ENCODE peak calls at places on chromosomes 13 and 19, in seven cellular contexts. H, V, Y, W, K, M and R are unnamed samples.

GRCh38 chr19:38028913-38029565 is 122.0 kb downstream of the SIPA1L3 start:
- DNase-seq in H (no peak), V (no peak), Y (no peak), W (peak; percentile 34), K (no peak), M (no peak), R (peak; percentile 20)

GRCh38 chr13:29923554-29924481 is 73.4 kb upstream of the UBL3 start:
- DNase-seq in H (no peak), V (peak; percentile 97), Y (no peak), W (peak; percentile 99), K (peak; percentile 95), M (peak; percentile 76), R (peak; percentile 95)

GRCh38 chr13:109110159-109110558 is 480.7 kb downstream of the MYO16 start:
- DNase-seq in H (no peak), V (no peak), Y (no peak), W (no peak), K (no peak), M (no peak), R (no peak)

GRCh38 chr19:46717716-46718143 is 816 bp upstream of the PRKD2 start:
- DNase-seq in H (peak; percentile 25), V (no peak), Y (no peak), W (no peak), K (peak; percentile 33), M (no peak), R (no peak)

GRCh38 chr19:6692027-6692426 is 22.1 kb upstream of the TNFSF14 start:
- DNase-seq in H (no peak), V (no peak), Y (no peak), W (no peak), K (no peak), M (no peak), R (no peak)

GRCh38 chr19:46904114-46905060 is 43.6 kb downstream of the ARHGAP35 start:
- DNase-seq in H (no peak), V (peak; percentile 50), Y (no peak), W (peak; percentile 63), K (peak; percentile 84), M (peak; percentile 32), R (peak; percentile 84)

GRCh38 chr13:47897411-47898050 is 103.5 kb downstream of the SUCLA2 start:
- DNase-seq in H (no peak), V (no peak), Y (peak; percentile 60), W (peak; percentile 58), K (no peak), M (no peak), R (peak; percentile 27)

GRCh38 chr13:20430296-20430695 is 95.4 kb downstream of the CRYL1 start:
- DNase-seq in H (no peak), V (no peak), Y (no peak), W (no peak), K (no peak), M (no peak), R (no peak)

GRCh38 chr13:78610381-78610883 is 7.1 kb upstream of the POU4F1 start:
- DNase-seq in H (no peak), V (peak; percentile 54), Y (no peak), W (peak; percentile 53), K (peak; percentile 64), M (no peak), R (peak; percentile 61)

GRCh38 chr19:46390121-46390858 is 23.1 kb downstream of the CCDC8 start:
- DNase-seq in H (no peak), V (no peak), Y (no peak), W (no peak), K (no peak), M (no peak), R (no peak)

GRCh38 chr13:33207616-33207964 is 78.0 kb downstream of the STARD13 start:
- DNase-seq in H (no peak), V (peak; percentile 98), Y (no peak), W (peak; percentile 99), K (peak; percentile 96), M (peak; percentile 17), R (peak; percentile 95)

GRCh38 chr19:55146078-55146647 is 2.8 kb downstream of the TNNT1 start:
- DNase-seq in H (no peak), V (no peak), Y (no peak), W (peak; percentile 26), K (peak; percentile 46), M (no peak), R (peak; percentile 24)
- H3K4me3 ChIP-seq in H (no peak overlapping the region), V (no peak overlapping the region), Y (no peak overlapping the region), W (no peak overlapping the region), K (no peak overlapping the region), M (peak overlapping the region; percentile 68), R (no peak overlapping the region)

DNA sequence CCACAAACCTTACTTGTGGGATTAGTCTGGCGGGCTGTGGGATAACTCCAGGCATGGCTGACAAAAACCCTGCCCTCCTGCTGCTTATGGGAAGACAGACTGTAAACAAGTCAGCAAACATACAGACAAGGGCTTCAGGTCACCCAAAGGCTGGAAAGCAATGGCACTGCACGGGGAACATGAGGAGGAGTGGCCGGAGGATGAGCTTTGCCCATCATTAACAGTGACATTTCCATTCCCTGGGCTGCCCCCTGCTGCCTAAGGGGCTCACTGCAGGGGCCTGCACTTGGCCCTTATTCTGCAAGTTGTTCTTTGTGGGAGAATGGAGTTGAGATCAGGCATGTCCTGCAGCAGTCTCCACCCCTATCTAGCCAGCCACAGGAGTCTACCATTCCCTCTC is 91.3 kb downstream of the UQCRFS1 start:
- DNase-seq in H (no peak), V (no peak), Y (no peak), W (peak; percentile 26), K (peak; percentile 23), M (peak; percentile 31), R (no peak)
- H3K4me3 ChIP-seq in H (no peak overlapping the region), V (no peak overlapping the region), Y (no peak overlapping the region), W (no peak overlapping the region), K (no peak overlapping the region), M (no peak overlapping the region), R (no peak overlapping the region)

GRCh38 chr13:28488376-28489005 is 6.4 kb downstream of the FLT1 start:
- DNase-seq in H (no peak), V (no peak), Y (no peak), W (peak; percentile 71), K (peak; percentile 53), M (no peak), R (no peak)

GRCh38 chr13:28485097-28485496 is 9.8 kb downstream of the FLT1 start:
- DNase-seq in H (no peak), V (no peak), Y (no peak), W (no peak), K (no peak), M (no peak), R (no peak)

GRCh38 chr13:28483313-28483931 is 11.5 kb downstream of the FLT1 start:
- DNase-seq in H (no peak), V (no peak), Y (no peak), W (no peak), K (no peak), M (no peak), R (no peak)

GRCh38 chr13:28485551-28485950 is 9.4 kb downstream of the FLT1 start:
- DNase-seq in H (no peak), V (no peak), Y (no peak), W (no peak), K (no peak), M (no peak), R (no peak)

DNA sequence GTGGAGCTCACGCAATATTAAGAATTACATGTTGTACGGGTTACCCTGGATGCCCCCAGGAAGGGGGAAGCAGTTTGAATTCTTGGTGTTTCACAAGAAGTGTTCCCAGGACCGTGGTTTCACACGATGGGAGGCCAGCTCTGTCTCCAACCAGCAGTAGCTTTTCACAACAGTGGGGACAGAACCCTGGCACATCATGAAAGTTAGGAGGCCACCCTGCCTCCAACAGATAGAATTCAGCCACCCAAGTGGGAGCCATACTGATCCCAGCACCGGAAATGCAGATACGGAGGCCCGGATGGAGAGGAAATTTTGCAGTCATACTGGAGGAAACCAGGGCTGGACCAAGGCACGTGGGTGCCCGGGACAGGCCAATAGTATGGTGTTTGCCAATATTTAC is 8.8 kb downstream of the FLT1 start:
- DNase-seq in H (no peak), V (no peak), Y (no peak), W (no peak), K (no peak), M (no peak), R (peak; percentile 37)
- H3K4me3 ChIP-seq in H (no peak overlapping the region), V (no peak overlapping the region), Y (no peak overlapping the region), W (no peak overlapping the region), K (no peak overlapping the region), M (no peak overlapping the region), R (no peak overlapping the region)

GRCh38 chr19:35544110-35544802 is 1.2 kb upstream of the TMEM147 start:
- DNase-seq in H (no peak), V (no peak), Y (no peak), W (no peak), K (no peak), M (no peak), R (no peak)
- H3K4me3 ChIP-seq in H (peak overlapping the region; percentile 82), V (peak overlapping the region; percentile 91), Y (peak overlapping the region; percentile 67), W (peak overlapping the region; percentile 87), K (peak overlapping the region; percentile 96), M (peak overlapping the region; percentile 79), R (peak overlapping the region; percentile 92)

GRCh38 chr19:55546822-55547614 is 1.7 kb upstream of the SBK3 start:
- DNase-seq in H (no peak), V (peak; percentile 93), Y (peak; percentile 34), W (peak; percentile 94), K (peak; percentile 89), M (peak; percentile 86), R (peak; percentile 77)

GRCh38 chr19:55544776-55545439 is 435 bp downstream of the SBK3 start:
- DNase-seq in H (no peak), V (no peak), Y (no peak), W (no peak), K (no peak), M (no peak), R (no peak)

GRCh38 chr19:55545913-55546495 is 661 bp upstream of the SBK3 start:
- DNase-seq in H (no peak), V (peak; percentile 41), Y (no peak), W (no peak), K (peak; percentile 34), M (no peak), R (no peak)

GRCh38 chr19:55544014-55544413 is 1.3 kb downstream of the SBK3 start:
- DNase-seq in H (no peak), V (no peak), Y (no peak), W (no peak), K (no peak), M (no peak), R (no peak)

GRCh38 chr19:55545443-55545842 is at the start of gene SBK3:
- DNase-seq in H (no peak), V (no peak), Y (no peak), W (no peak), K (no peak), M (no peak), R (no peak)
- H3K4me3 ChIP-seq in H (no peak within 1 kb of the TSS), V (no peak within 1 kb of the TSS), Y (no peak within 1 kb of the TSS), W (no peak within 1 kb of the TSS), K (no peak within 1 kb of the TSS), M (no peak within 1 kb of the TSS), R (no peak within 1 kb of the TSS)

DNA sequence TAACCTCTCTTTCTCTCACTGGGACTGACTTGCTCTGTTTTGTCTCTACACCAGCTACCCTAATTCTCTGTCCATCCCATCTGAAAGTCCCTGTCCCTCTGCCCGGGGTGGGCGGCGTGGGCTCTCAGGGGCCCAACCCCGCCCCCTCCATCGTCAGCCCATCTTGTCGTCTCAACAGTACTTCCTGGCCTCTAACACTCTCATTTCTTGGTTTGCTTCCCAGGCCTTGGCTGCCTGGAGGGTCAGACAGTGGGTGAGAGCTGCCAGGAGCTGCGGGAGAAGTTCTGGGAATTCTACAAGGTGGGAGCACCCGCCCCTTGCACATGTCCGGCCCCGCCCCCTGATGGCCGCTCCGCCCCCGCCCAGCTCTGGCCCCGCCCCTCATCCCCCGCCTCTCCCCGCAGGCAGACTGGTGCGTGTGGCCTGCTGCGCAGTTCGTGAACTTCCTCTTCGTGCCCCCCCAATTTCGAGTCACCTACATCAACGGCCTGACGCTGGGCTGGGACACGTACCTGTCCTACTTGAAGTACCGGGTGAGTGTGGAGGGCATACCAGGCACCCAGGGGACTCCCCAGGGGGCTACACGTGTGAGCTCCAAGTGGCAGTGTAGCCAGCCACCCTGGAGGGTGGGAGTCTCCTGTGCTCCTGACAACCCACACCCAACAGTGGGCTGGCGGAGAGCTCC is 1.7 kb downstream of the MPV17L2 start:
- DNase-seq in H (no peak), V (peak; percentile 42), Y (no peak), W (peak; percentile 57), K (peak; percentile 47), M (no peak), R (peak; percentile 56)
- H3K4me3 ChIP-seq in H (no peak overlapping the region), V (peak overlapping the region; percentile 81), Y (no peak overlapping the region), W (peak overlapping the region; percentile 77), K (no peak overlapping the region), M (peak overlapping the region; percentile 90), R (peak overlapping the region; percentile 82)